ENCODE peak calls at places on chromosomes 2 and 18, in ten cellular contexts. L is GM23338; W is gastrocnemius medialis; S is hepatocyte; R is mammary epithelial cell; A is A549; G is adipocyte; Y is left lung; N is CD8-positive, alpha-beta memory T cell; O is HepG2. F is an unnamed sample.

GRCh38 chr2:216195565-216195978 is 86.4 kb downstream of the XRCC5 start:
- DNase-seq in O (no peak), W (no peak), A (no peak), N (no peak), R (peak; percentile 92), S (no peak), Y (no peak), L (no peak), G (peak; percentile 70), F (no peak)

GRCh38 chr18:29250843-29251242 is 1073.9 kb upstream of the CDH2 start:
- DNase-seq in G (no peak), O (no peak), W (no peak), A (no peak), S (no peak), R (no peak), L (no peak), N (no peak), Y (no peak), F (no peak)

GRCh38 chr2:118661184-118661583 is 186.3 kb downstream of the EN1 start:
- DNase-seq in N (no peak), Y (no peak), W (no peak), G (no peak), O (no peak), A (no peak), S (no peak), R (no peak), L (peak; percentile 56), F (no peak)

GRCh38 chr2:138779451-138780440 is at the start of gene NXPH2:
- DNase-seq in W (no peak), G (peak; percentile 22), Y (no peak), A (peak; percentile 4), S (peak; percentile 44), N (no peak), L (peak; percentile 63), O (no peak), R (peak; percentile 25), F (no peak)

GRCh38 chr2:150476809-150477302 is 10.6 kb downstream of the RND3 start:
- DNase-seq in N (no peak), S (no peak), R (no peak), A (no peak), W (no peak), G (peak; percentile 35), L (no peak), O (no peak), Y (no peak), F (no peak)

GRCh38 chr2:146893500-146894041 is 951.3 kb upstream of the ACVR2A start:
- DNase-seq in S (no peak), N (no peak), A (no peak), R (no peak), G (no peak), L (no peak), O (no peak), W (no peak), Y (no peak), F (no peak)

GRCh38 chr2:158391876-158392275 is 64.7 kb downstream of the CCDC148 start:
- DNase-seq in Y (no peak), G (no peak), S (no peak), R (peak; percentile 81), O (peak; percentile 23), W (no peak), L (no peak), N (no peak), A (peak; percentile 14), F (no peak)

GRCh38 chr18:58544616-58545337 is 84.1 kb downstream of the ALPK2 start:
- DNase-seq in R (no peak), O (no peak), A (no peak), L (no peak), S (no peak), Y (no peak), W (no peak), G (no peak), N (no peak), F (no peak)

GRCh38 chr2:108271691-108272253 is 16.9 kb upstream of the SULT1C2 start:
- DNase-seq in S (no peak), G (peak; percentile 77), Y (no peak), A (peak; percentile 86), R (peak; percentile 37), O (peak; percentile 81), W (peak; percentile 51), L (no peak), N (no peak), F (no peak)

GRCh38 chr2:17083902-17084301 is 418.3 kb upstream of the CYRIA start:
- DNase-seq in W (no peak), N (no peak), G (peak; percentile 73), L (no peak), S (no peak), Y (no peak), O (no peak), R (no peak), A (no peak), F (no peak)

GRCh38 chr2:43460141-43460540 is 135.7 kb downstream of the THADA start:
- DNase-seq in O (no peak), W (no peak), A (no peak), Y (no peak), N (no peak), G (no peak), R (no peak), S (no peak), L (no peak), F (no peak)

GRCh38 chr2:43462866-43463641 is 132.8 kb downstream of the THADA start:
- DNase-seq in L (no peak), R (no peak), O (peak; percentile 97), Y (no peak), S (peak; percentile 44), N (no peak), G (peak; percentile 75), W (no peak), A (peak; percentile 41), F (no peak)

GRCh38 chr2:43460611-43461396 is 135.0 kb downstream of the THADA start:
- DNase-seq in O (peak; percentile 63), A (no peak), W (no peak), G (no peak), N (no peak), S (no peak), L (no peak), R (no peak), Y (no peak), F (no peak)

GRCh38 chr2:43459455-43459854 is 136.4 kb downstream of the THADA start:
- DNase-seq in W (no peak), L (no peak), R (peak; percentile 61), O (peak; percentile 23), A (peak; percentile 77), S (no peak), Y (no peak), G (no peak), N (no peak), F (no peak)

DNA sequence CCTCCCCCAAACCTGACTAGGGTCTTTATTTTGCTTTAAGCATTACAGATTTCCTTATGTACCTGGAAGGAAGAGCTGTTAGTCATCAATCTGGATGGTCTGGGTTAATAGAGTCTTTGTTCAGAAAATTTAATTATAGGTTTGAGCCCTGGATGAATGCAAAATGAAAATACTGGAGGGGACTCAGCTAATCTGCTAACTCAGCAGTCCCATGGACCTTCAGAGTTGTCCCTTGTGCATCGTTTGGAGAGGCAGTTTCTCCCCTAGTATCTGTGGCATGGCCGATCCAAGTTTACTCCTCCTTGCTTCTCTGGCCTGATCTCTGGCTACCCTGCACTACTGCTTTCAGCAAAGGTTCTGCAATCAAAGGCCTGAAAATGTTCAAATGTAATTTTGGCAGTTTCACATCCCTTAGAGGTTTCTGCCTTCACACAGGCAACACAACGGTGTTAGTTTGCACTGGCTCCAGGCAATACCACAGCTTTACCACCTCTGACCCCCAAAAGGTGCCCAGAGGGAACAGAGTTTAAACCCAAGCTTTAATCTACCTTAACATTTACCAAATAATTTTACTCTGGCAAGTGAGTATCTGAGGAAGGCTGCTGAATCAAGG is 134.3 kb downstream of the THADA start:
- DNase-seq in Y (no peak), N (no peak), S (no peak), W (no peak), L (no peak), R (peak; percentile 39), A (no peak), G (no peak), O (no peak), F (no peak)
- H3K4me1 ChIP-seq in Y (peaks cover 51% of the 10 kb centered on the region), N (no peaks in the 10 kb centered on the region), S (peaks cover 29% of the 10 kb centered on the region), W (peaks cover 62% of the 10 kb centered on the region), L (no peaks in the 10 kb centered on the region), R (peaks cover 53% of the 10 kb centered on the region), A (peaks cover 87% of the 10 kb centered on the region), G (peaks cover 95% of the 10 kb centered on the region), O (peaks cover 84% of the 10 kb centered on the region), F (peaks cover 33% of the 10 kb centered on the region)

GRCh38 chr2:143398701-143399260 is 269.6 kb downstream of the ARHGAP15 start:
- DNase-seq in O (no peak), R (peak; percentile 74), N (no peak), G (no peak), Y (no peak), A (no peak), S (no peak), L (no peak), W (no peak), F (no peak)
- H3K4me3 ChIP-seq in O (no peak overlapping the region), R (no peak overlapping the region), N (no peak overlapping the region), G (no peak overlapping the region), Y (no peak overlapping the region), A (no peak overlapping the region), S (no peak overlapping the region), L (no peak overlapping the region), W (no peak overlapping the region), F (no peak overlapping the region)

GRCh38 chr2:190887089-190887488 is 6.5 kb downstream of the GLS start:
- DNase-seq in N (no peak), S (no peak), W (no peak), G (peak; percentile 51), Y (no peak), R (peak; percentile 56), L (no peak), O (no peak), A (peak; percentile 31), F (no peak)
- H3K4me1 ChIP-seq in N (peaks cover 80% of the 10 kb centered on the region), S (no peaks in the 10 kb centered on the region), W (peaks cover 69% of the 10 kb centered on the region), G (peaks cover 46% of the 10 kb centered on the region), Y (peaks cover 97% of the 10 kb centered on the region), R (peaks cover 9% of the 10 kb centered on the region), L (peaks cover 59% of the 10 kb centered on the region), O (peaks cover 82% of the 10 kb centered on the region), A (peaks cover 80% of the 10 kb centered on the region), F (no peaks in the 10 kb centered on the region)

GRCh38 chr2:169715379-169716228 is 18.0 kb upstream of the KLHL23 start:
- DNase-seq in N (no peak), G (peak; percentile 42), L (no peak), Y (no peak), R (peak; percentile 33), S (peak; percentile 39), O (peak; percentile 98), A (no peak), W (no peak), F (no peak)
- H3K4me3 ChIP-seq in N (no peak overlapping the region), G (peak overlapping the region; percentile 68), L (no peak overlapping the region), Y (no peak overlapping the region), R (no peak overlapping the region), S (no peak overlapping the region), O (peak overlapping the region; percentile 70), A (no peak overlapping the region), W (no peak overlapping the region), F (peak overlapping the region; percentile 22)